ENCODE peak calls at places on chromosomes 7 and 10, in nine cellular contexts. F is psoas muscle, W is brain microvascular endothelial cell, B is WTC11, C is neural crest cell, D is HFF-Myc, U is fibroblast of the aortic adventitia, T is nephron progenitor cell, O is mesothelial cell of epicardium. P is an unnamed sample.

GRCh38 chr10:80468002-80468401 is 13.9 kb downstream of the TSPAN14 start:
- DNase-seq in T (peak; percentile 56), O (no peak), D (no peak), C (peak; percentile 61), U (no peak), F (peak; percentile 61), B (peak; percentile 74), W (no peak), P (no peak)

GRCh38 chr7:73809454-73810090 is 21.2 kb upstream of the CLDN4 start:
- DNase-seq in W (no peak), D (no peak), B (no peak), O (no peak), C (no peak), T (no peak), F (no peak), U (no peak), P (no peak)

GRCh38 chr10:75469018-75469616 is 37.7 kb downstream of the LRMDA start:
- DNase-seq in T (no peak), F (peak; percentile 57), D (peak; percentile 47), C (no peak), O (no peak), W (peak; percentile 85), U (peak; percentile 100), B (no peak), P (no peak)

GRCh38 chr10:69826094-69826493 is 24.4 kb downstream of the COL13A1 start:
- DNase-seq in U (no peak), O (no peak), B (no peak), C (no peak), F (no peak), W (no peak), D (no peak), T (no peak), P (no peak)

GRCh38 chr7:100867040-100867795 is at the start of gene TRIP6:
- DNase-seq in U (peak; percentile 94), O (peak; percentile 88), B (peak; percentile 91), T (peak; percentile 88), D (peak; percentile 76), W (peak; percentile 83), C (peak; percentile 61), F (peak; percentile 90), P (no peak)

GRCh38 chr7:25944777-25945176 is 207.2 kb upstream of the NFE2L3 start:
- DNase-seq in O (no peak), U (no peak), W (no peak), D (no peak), T (no peak), C (no peak), B (no peak), F (no peak), P (no peak)

GRCh38 chr10:18179901-18180300 is 39.7 kb downstream of the CACNB2 start:
- DNase-seq in U (peak; percentile 85), B (no peak), F (no peak), D (no peak), O (no peak), T (no peak), W (peak; percentile 87), C (no peak), P (no peak)

GRCh38 chr7:23863209-23863798 is 153.3 kb downstream of the STK31 start:
- DNase-seq in O (no peak), D (no peak), C (no peak), B (peak; percentile 24), U (peak; percentile 71), W (peak; percentile 29), F (no peak), T (peak; percentile 7), P (no peak)

GRCh38 chr7:157419030-157419293 is 82.2 kb downstream of the DNAJB6 start:
- DNase-seq in F (no peak), B (no peak), C (no peak), T (no peak), W (no peak), O (no peak), U (no peak), D (no peak), P (no peak)

GRCh38 chr10:95505641-95506040 is 55.5 kb downstream of the SORBS1 start:
- DNase-seq in D (no peak), W (no peak), O (no peak), T (no peak), B (no peak), U (no peak), C (no peak), F (no peak), P (no peak)

GRCh38 chr7:144830024-144830785 is 5.6 kb downstream of the TPK1 start:
- DNase-seq in O (no peak), F (no peak), B (no peak), W (no peak), D (no peak), C (no peak), U (peak; percentile 38), T (no peak), P (no peak)

GRCh38 chr10:86960003-86960862 is 1.8 kb downstream of the SNCG start:
- DNase-seq in T (peak; percentile 68), U (peak; percentile 76), C (peak; percentile 48), W (peak; percentile 39), F (no peak), B (peak; percentile 69), D (no peak), O (no peak), P (no peak)

GRCh38 chr10:59877191-59877671 is 29.1 kb downstream of the CCDC6 start:
- DNase-seq in B (no peak), D (no peak), W (peak; percentile 77), C (no peak), O (no peak), F (no peak), U (no peak), T (no peak), P (no peak)

GRCh38 chr7:51316262-51316665 is 345 bp downstream of the COBL start:
- DNase-seq in W (no peak), B (peak; percentile 61), U (no peak), O (peak; percentile 55), F (peak; percentile 53), T (no peak), C (no peak), D (no peak), P (no peak)

GRCh38 chr10:132539894-132540293 is 2.3 kb downstream of the INPP5A start:
- DNase-seq in U (peak; percentile 69), D (no peak), O (no peak), T (no peak), W (peak; percentile 67), C (no peak), B (no peak), F (no peak), P (no peak)

GRCh38 chr10:124670849-124671248 is 73.3 kb downstream of the FAM53B start:
- DNase-seq in F (peak; percentile 16), B (no peak), D (no peak), O (no peak), C (no peak), U (no peak), W (no peak), T (no peak), P (no peak)

GRCh38 chr7:44307301-44307900 is 18.0 kb downstream of the CAMK2B start:
- DNase-seq in T (peak; percentile 48), U (peak; percentile 47), F (no peak), O (peak; percentile 38), C (peak; percentile 1), W (peak; percentile 20), B (peak; percentile 54), D (peak; percentile 11), P (peak; percentile 2)

GRCh38 chr7:44157116-44158059 is 16.3 kb upstream of the MYL7 start:
- DNase-seq in D (no peak), F (no peak), U (no peak), B (no peak), C (no peak), T (no peak), W (no peak), O (no peak), P (no peak)

GRCh38 chr7:140506788-140507464 is 27.6 kb upstream of the MKRN1 start:
- DNase-seq in T (peak; percentile 27), W (peak; percentile 63), D (no peak), O (no peak), C (no peak), B (no peak), U (peak; percentile 57), F (peak; percentile 23), P (no peak)

GRCh38 chr10:88979603-88980002 is 11.0 kb upstream of the FAS start:
- DNase-seq in U (no peak), C (no peak), F (no peak), D (no peak), B (no peak), O (no peak), W (no peak), T (no peak), P (no peak)
- TF ChIP-seq CTCF in U (no peak), C (no peak), F (no peak), D (no peak), B (no peak), O (no peak), W (no peak), T (no peak), P (no peak)

DNA sequence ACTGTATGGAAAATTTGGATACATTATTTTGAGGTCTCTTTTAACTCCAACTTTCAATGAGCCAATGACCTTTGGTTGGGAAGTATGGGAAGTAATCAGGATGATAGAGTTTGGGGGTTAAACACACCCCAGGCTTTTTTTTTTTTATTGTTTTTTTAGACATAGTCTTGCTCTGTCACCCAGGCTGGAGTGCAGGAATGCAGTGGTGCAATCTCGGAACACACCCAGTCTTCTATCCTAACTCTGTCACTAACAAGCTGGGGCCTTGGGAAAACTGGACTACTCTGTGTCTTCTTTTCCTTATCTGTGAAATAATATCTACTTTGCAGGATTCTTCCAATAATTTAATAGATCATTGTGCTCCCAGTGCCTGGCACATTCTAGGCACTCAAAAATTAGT is 37.6 kb upstream of the AGBL3 start:
- DNase-seq in U (peak; percentile 43), O (no peak), T (no peak), W (peak; percentile 27), B (no peak), F (no peak), C (no peak), D (no peak), P (no peak)
- TF ChIP-seq CTCF in U (no peak), O (no peak), T (no peak), W (no peak), B (no peak), F (no peak), C (no peak), D (no peak), P (no peak)

GRCh38 chr7:142414915-142415314 is 157.1 kb upstream of the PRSS58 start:
- DNase-seq in T (no peak), D (no peak), F (no peak), W (no peak), C (no peak), B (no peak), O (no peak), U (no peak), P (no peak)

GRCh38 chr7:142425281-142425680 is 167.4 kb upstream of the PRSS58 start:
- DNase-seq in B (no peak), C (no peak), U (no peak), T (no peak), F (no peak), W (no peak), D (no peak), O (no peak), P (no peak)

GRCh38 chr7:142418316-142418715 is 160.5 kb upstream of the PRSS58 start:
- DNase-seq in O (no peak), B (no peak), F (no peak), D (no peak), W (no peak), C (no peak), U (no peak), T (no peak), P (no peak)

GRCh38 chr7:142420554-142421362 is 162.9 kb upstream of the PRSS58 start:
- DNase-seq in W (peak; percentile 43), F (no peak), B (peak; percentile 45), O (no peak), C (no peak), D (no peak), U (peak; percentile 16), T (peak; percentile 24), P (no peak)
- TF ChIP-seq CTCF in W (peak; percentile 82), F (peak; percentile 32), B (no peak), O (no peak), C (no peak), D (peak; percentile 66), U (peak; percentile 34), T (no peak), P (no peak)

GRCh38 chr10:51073461-51074237 is 638 bp upstream of the PRKG1 start:
- DNase-seq in U (no peak), B (peak; percentile 49), T (peak; percentile 42), D (no peak), F (peak; percentile 17), W (no peak), O (peak; percentile 60), C (peak; percentile 13), P (no peak)
- TF ChIP-seq CTCF in U (no peak), B (no peak), T (no peak), D (no peak), F (no peak), W (no peak), O (no peak), C (no peak), P (no peak)

P was measured in activated B cell treated with CpG ODN at 0.5 μM for 24 hours.